ENCODE peak calls at places on chromosomes 5 and 9, in eight cellular contexts. T, F, X, J, E, K, W and I are unnamed samples.
A peak's percentile ranks its signal among the peaks of the same experiment; 100 is the strongest.

GRCh38 chr5:129399069-129399468 is 61.0 kb upstream of the ADAMTS19 start:
- DNase-seq in J (no peak), X (no peak), W (no peak), F (no peak), T (no peak), E (no peak), K (no peak), I (no peak)

GRCh38 chr5:140827704-140828401 is at the start of gene PCDHA6:
- DNase-seq in T (no peak), E (no peak), X (no peak), K (no peak), F (no peak), W (peak; percentile 2), J (no peak), I (no peak)

GRCh38 chr9:31336841-31337240 is 1047.6 kb upstream of the ACO1 start:
- DNase-seq in X (no peak), F (no peak), J (no peak), E (no peak), T (no peak), K (no peak), W (no peak), I (no peak)

GRCh38 chr9:36820392-36820861 is 213.6 kb downstream of the PAX5 start:
- DNase-seq in E (no peak), X (no peak), K (no peak), T (no peak), J (no peak), F (no peak), W (no peak), I (no peak)

GRCh38 chr5:177126771-177127170 is 6.8 kb upstream of the NSD1 start:
- DNase-seq in F (no peak), K (no peak), T (no peak), E (no peak), X (no peak), J (no peak), W (no peak), I (no peak)

GRCh38 chr9:16982780-16983179 is 112.3 kb upstream of the BNC2 start:
- DNase-seq in W (no peak), X (no peak), T (no peak), E (no peak), J (no peak), K (no peak), F (no peak), I (no peak)

GRCh38 chr9:78296208-78296892 is 575 bp upstream of the PSAT1 start:
- DNase-seq in T (peak; percentile 58), E (peak; percentile 54), X (peak; percentile 61), F (no peak), J (no peak), K (peak; percentile 75), W (peak; percentile 69), I (peak; percentile 74)

GRCh38 chr5:105475401-105475800 is 1912.8 kb upstream of the NUDT12 start:
- DNase-seq in T (no peak), X (no peak), F (no peak), W (no peak), J (no peak), K (no peak), E (no peak), I (no peak)

GRCh38 chr5:177310757-177311173 is 933 bp downstream of the MXD3 start:
- DNase-seq in K (peak; percentile 28), F (no peak), E (peak; percentile 18), J (no peak), W (peak; percentile 16), T (peak; percentile 37), X (no peak), I (no peak)

GRCh38 chr9:73143606-73144328 is 7.9 kb upstream of the ANXA1 start:
- DNase-seq in K (no peak), W (peak; percentile 83), X (no peak), E (peak; percentile 88), T (peak; percentile 92), F (peak; percentile 68), J (peak; percentile 88), I (peak; percentile 39)

GRCh38 chr5:177484902-177485549 is 11.6 kb upstream of the DBN1 start:
- DNase-seq in X (no peak), T (peak; percentile 1), J (no peak), E (no peak), W (no peak), K (no peak), F (no peak), I (no peak)

GRCh38 chr5:16493261-16493660 is 27.7 kb upstream of the ZNF622 start:
- DNase-seq in F (no peak), E (no peak), K (no peak), X (no peak), W (peak; percentile 53), J (no peak), T (peak; percentile 41), I (peak; percentile 92)

GRCh38 chr9:121369595-121370265 is at the start of gene STOM:
- DNase-seq in X (no peak), F (no peak), T (peak; percentile 22), J (peak; percentile 58), E (peak; percentile 83), W (peak; percentile 93), K (peak; percentile 23), I (no peak)

GRCh38 chr5:3913264-3913663 is 317.6 kb downstream of the IRX1 start:
- DNase-seq in E (no peak), J (peak; percentile 14), K (no peak), F (no peak), W (no peak), X (no peak), T (no peak), I (no peak)

GRCh38 chr9:131524578-131525315 is 6.3 kb downstream of the UCK1 start:
- DNase-seq in T (no peak), F (no peak), X (no peak), W (peak; percentile 26), E (peak; percentile 18), J (no peak), K (no peak), I (no peak)

GRCh38 chr9:130521715-130522114 is 57.7 kb upstream of the FUBP3 start:
- DNase-seq in T (no peak), X (no peak), W (no peak), E (no peak), J (no peak), K (no peak), F (no peak), I (no peak)

GRCh38 chr5:171770153-171770552 is 15.5 kb upstream of the SMIM23 start:
- DNase-seq in W (no peak), J (no peak), K (peak; percentile 40), E (no peak), X (peak; percentile 48), F (no peak), T (no peak), I (no peak)
- H2AFZ ChIP-seq in W (no peak overlapping the region), J (no peak overlapping the region), K (no peak overlapping the region), E (no peak overlapping the region), X (peak overlapping the region; percentile 70), F (no peak overlapping the region), T (no peak overlapping the region), I (no peak overlapping the region)

GRCh38 chr5:172642511-172642910 is 1.4 kb downstream of the NEURL1B start:
- DNase-seq in K (no peak), F (no peak), X (no peak), T (no peak), E (peak; percentile 26), W (peak; percentile 32), J (no peak), I (no peak)
- H3K4me3 ChIP-seq in K (peak overlapping the region; percentile 92), F (no peak overlapping the region), X (no peak overlapping the region), T (no peak overlapping the region), E (no peak overlapping the region), W (no peak overlapping the region), J (no peak overlapping the region), I (no peak overlapping the region)

GRCh38 chr5:446864-447263 is 3.9 kb downstream of the EXOC3 start:
- DNase-seq in E (peak; percentile 51), T (peak; percentile 66), W (peak; percentile 67), K (peak; percentile 57), J (no peak), X (no peak), F (peak; percentile 24), I (no peak)

GRCh38 chr5:449151-449550 is 6.2 kb downstream of the EXOC3 start:
- DNase-seq in X (no peak), E (no peak), K (no peak), T (no peak), J (no peak), W (no peak), F (no peak), I (no peak)

GRCh38 chr5:447501-447900 is 4.5 kb downstream of the EXOC3 start:
- DNase-seq in T (no peak), J (no peak), X (no peak), E (no peak), W (no peak), F (no peak), K (no peak), I (no peak)

GRCh38 chr5:448766-449090 is 5.8 kb downstream of the EXOC3 start:
- DNase-seq in X (no peak), F (no peak), W (no peak), J (no peak), T (no peak), E (no peak), K (no peak), I (no peak)

DNA sequence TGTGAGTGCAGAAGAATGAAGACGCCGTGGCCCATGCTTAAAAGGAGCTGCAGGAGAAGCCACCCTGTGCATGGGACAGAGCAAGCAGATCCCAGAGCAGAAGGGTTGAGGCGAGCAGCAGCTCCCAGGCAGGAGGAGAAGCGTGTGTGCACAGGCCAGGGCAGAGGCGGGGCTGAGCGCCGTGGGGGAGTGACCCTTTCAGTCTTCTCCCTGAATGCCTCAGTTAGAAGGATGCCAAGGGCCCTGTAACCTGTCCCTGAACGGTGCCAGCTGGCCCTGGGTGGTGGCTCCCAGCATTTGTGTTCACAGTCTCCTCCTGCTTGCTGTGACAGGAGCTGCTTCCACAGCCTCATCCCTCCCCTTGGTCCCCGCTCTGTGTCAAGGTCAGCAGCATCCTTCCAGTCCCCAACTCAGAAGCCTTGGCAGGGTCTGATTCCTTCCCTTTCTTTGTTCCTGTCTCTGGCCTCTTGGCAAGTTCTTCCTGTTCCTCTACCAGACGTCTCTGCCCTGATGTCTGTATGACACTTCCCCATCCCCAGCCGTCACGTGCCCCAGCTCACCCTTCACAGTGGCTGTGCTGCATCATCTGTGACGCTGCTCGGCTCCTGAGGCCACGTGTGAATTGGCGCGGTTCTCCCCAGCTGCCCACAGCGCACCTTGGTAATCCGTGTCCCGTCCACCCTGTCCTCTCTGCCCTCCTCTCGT is 5.2 kb downstream of the EXOC3 start:
- DNase-seq in T (no peak), K (no peak), X (no peak), J (no peak), W (no peak), F (no peak), E (no peak), I (no peak)
- H4K20me1 ChIP-seq in T (no peaks in the 10 kb centered on the region), K (no peaks in the 10 kb centered on the region), X (peaks cover 13% of the 10 kb centered on the region), J (peaks cover 44% of the 10 kb centered on the region), W (no peaks in the 10 kb centered on the region), F (peaks cover 3% of the 10 kb centered on the region), E (peaks cover 19% of the 10 kb centered on the region), I (peaks cover 44% of the 10 kb centered on the region)

GRCh38 chr5:98095072-98095471 is 678.4 kb upstream of the RGMB start:
- DNase-seq in F (no peak), W (no peak), X (no peak), K (no peak), J (no peak), T (no peak), E (peak; percentile 35), I (no peak)
- H2AFZ ChIP-seq in F (no peak overlapping the region), W (peak overlapping the region; percentile 67), X (no peak overlapping the region), K (no peak overlapping the region), J (no peak overlapping the region), T (no peak overlapping the region), E (no peak overlapping the region), I (no peak overlapping the region)